ENCODE peak calls at places on chromosomes 7 and 10, in ten cellular contexts. O, I, Q, K, X, G, M, N, R and F are unnamed samples.

GRCh38 chr10:48306265-48306869 is at the start of gene MAPK8:
- DNase-seq in O (peak; percentile 96), I (peak; percentile 79), Q (peak; percentile 90), K (peak; percentile 94), X (peak; percentile 88), G (peak; percentile 97), M (peak; percentile 85), N (peak; percentile 43), R (peak; percentile 95), F (peak; percentile 34)

GRCh38 chr7:32163141-32163806 is 93.1 kb upstream of the PDE1C start:
- DNase-seq in O (no peak), I (peak; percentile 88), Q (no peak), K (peak; percentile 94), X (peak; percentile 87), G (no peak), M (peak; percentile 94), N (peak; percentile 90), R (no peak), F (peak; percentile 89)

GRCh38 chr10:119370046-119370770 is 162.8 kb downstream of the GRK5 start:
- DNase-seq in O (no peak), I (peak; percentile 84), Q (no peak), K (peak; percentile 97), X (peak; percentile 85), G (no peak), M (peak; percentile 92), N (no peak), R (no peak), F (peak; percentile 57)

GRCh38 chr7:2619120-2619519 is 12.7 kb upstream of the TTYH3 start:
- DNase-seq in O (no peak), I (peak; percentile 74), Q (no peak), K (peak; percentile 78), X (no peak), G (no peak), M (no peak), N (no peak), R (no peak), F (no peak)

GRCh38 chr10:27225011-27225590 is 15.5 kb downstream of the ACBD5 start:
- DNase-seq in O (no peak), I (no peak), Q (peak; percentile 27), K (no peak), X (no peak), G (no peak), M (no peak), N (no peak), R (no peak), F (no peak)

GRCh38 chr7:155009570-155010157 is 6.7 kb upstream of the PAXIP1 start:
- DNase-seq in O (no peak), I (peak; percentile 5), Q (peak; percentile 30), K (no peak), X (no peak), G (no peak), M (peak; percentile 22), N (no peak), R (peak; percentile 43), F (no peak)

GRCh38 chr7:75537731-75538130 is 45.6 kb downstream of the SPDYE5 start:
- DNase-seq in O (no peak), I (no peak), Q (no peak), K (no peak), X (no peak), G (peak; percentile 53), M (no peak), N (no peak), R (no peak), F (no peak)

GRCh38 chr10:80503584-80504157 is 34.0 kb upstream of the SH2D4B start:
- DNase-seq in O (no peak), I (no peak), Q (no peak), K (no peak), X (no peak), G (no peak), M (no peak), N (no peak), R (no peak), F (no peak)

DNA sequence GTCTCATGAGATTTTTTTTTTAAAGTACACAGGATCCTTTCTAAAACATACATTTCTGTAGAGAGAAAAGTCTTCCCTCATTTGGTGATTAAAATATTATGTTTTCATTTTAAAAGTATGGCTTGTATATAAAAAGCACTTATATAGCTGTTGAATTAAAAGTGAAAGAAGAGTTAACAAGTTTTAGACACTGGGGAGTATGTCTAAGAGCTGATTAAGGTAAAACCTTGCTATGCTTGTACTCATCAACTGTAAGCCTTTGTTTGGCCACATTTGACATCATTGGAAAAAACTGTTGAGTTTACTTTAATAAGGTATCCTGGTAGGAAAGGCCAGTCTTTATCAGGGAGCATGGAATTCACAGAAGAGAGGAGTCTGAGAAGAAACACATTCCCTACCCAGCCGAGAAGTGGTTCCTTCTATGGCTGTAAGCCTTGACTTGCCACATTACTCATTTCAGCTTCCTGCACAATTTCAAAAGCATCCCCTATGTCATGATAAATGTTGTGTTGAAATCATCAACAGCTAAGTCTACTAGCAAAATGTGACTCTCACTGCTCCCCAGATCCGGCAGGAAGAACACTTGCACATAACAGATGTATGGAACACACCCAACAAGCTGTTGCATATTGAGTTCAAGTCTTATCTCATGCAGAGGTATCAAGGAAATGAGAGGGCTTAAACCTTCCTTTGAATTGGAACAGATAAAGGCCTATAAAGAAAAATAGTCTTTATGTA is 171.8 kb upstream of the CDK1 start:
- DNase-seq in O (no peak), I (peak; percentile 86), Q (no peak), K (peak; percentile 79), X (no peak), G (no peak), M (peak; percentile 6), N (no peak), R (no peak), F (peak; percentile 89)
- H3K4me3 ChIP-seq in O (no peak overlapping the region), I (no peak overlapping the region), Q (no peak overlapping the region), K (peak overlapping the region; percentile 28), X (no peak overlapping the region), G (no peak overlapping the region), M (no peak overlapping the region), N (no peak overlapping the region), R (no peak overlapping the region), F (no peak overlapping the region)

GRCh38 chr7:140230517-140230861 is 53.7 kb upstream of the KDM7A start:
- DNase-seq in O (peak; percentile 67), I (no peak), Q (peak; percentile 82), K (peak; percentile 64), X (no peak), G (peak; percentile 93), M (no peak), N (no peak), R (peak; percentile 71), F (no peak)
- H3K4me3 ChIP-seq in O (peak overlapping the region; percentile 66), I (peak overlapping the region; percentile 58), Q (peak overlapping the region; percentile 73), K (peak overlapping the region; percentile 76), X (peak overlapping the region; percentile 59), G (peak overlapping the region; percentile 36), M (peak overlapping the region; percentile 35), N (peak overlapping the region; percentile 45), R (peak overlapping the region; percentile 25), F (peak overlapping the region; percentile 65)

DNA sequence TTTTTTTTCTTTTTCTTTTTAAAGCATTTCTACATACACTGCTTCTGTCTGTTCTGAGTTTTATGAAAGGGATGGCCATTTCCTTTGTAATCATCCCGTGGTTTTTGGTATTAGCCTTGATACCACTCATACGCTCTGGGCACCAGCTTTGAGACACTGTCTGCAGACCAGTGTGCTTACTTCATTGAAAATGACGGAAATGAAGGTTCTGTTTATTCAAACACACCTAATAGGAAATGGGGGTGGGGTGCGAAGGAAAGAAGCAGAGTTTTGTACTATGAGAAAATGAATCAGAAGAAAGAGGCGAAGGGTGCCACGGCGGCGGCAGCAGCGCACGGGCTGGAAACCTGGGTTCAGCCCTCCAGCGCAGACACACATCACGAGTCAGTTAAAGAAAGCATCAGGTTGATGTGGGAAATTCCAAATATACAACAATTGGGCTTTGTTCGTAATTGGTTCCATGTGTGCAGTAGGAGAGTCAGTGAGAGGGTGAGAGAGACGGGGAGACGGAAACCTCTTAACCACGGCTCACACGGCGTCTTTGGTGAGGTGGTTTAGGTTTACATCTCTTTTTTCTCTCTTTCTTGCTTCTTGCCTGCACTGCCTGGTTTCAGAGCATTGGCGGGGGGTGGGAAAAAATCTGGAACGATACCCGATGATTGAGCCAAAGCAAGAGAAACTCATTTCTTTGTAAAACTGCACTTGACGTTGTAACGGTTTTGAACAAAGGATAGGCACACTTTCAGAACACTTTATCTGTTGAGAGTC is 321.2 kb downstream of the FRMD4A start:
- DNase-seq in O (no peak), I (peak; percentile 84), Q (peak; percentile 58), K (peak; percentile 90), X (no peak), G (peak; percentile 79), M (peak; percentile 47), N (peak; percentile 96), R (peak; percentile 36), F (peak; percentile 59)
- H3K4me3 ChIP-seq in O (peak overlapping the region; percentile 40), I (peak overlapping the region; percentile 53), Q (peak overlapping the region; percentile 42), K (peak overlapping the region; percentile 84), X (peak overlapping the region; percentile 24), G (no peak overlapping the region), M (peak overlapping the region; percentile 1), N (peak overlapping the region; percentile 12), R (no peak overlapping the region), F (peak overlapping the region; percentile 57)

GRCh38 chr10:61898435-61898778 is 3.1 kb upstream of the ARID5B start:
- DNase-seq in O (no peak), I (no peak), Q (no peak), K (no peak), X (no peak), G (no peak), M (no peak), N (no peak), R (no peak), F (no peak)

GRCh38 chr10:61896854-61897661 is 4.4 kb upstream of the ARID5B start:
- DNase-seq in O (peak; percentile 78), I (peak; percentile 89), Q (peak; percentile 45), K (peak; percentile 79), X (peak; percentile 70), G (peak; percentile 91), M (peak; percentile 59), N (no peak), R (peak; percentile 51), F (no peak)

GRCh38 chr10:61899045-61899444 is 2.5 kb upstream of the ARID5B start:
- DNase-seq in O (no peak), I (peak; percentile 69), Q (no peak), K (peak; percentile 87), X (no peak), G (no peak), M (peak; percentile 81), N (no peak), R (no peak), F (no peak)

GRCh38 chr10:61899663-61899996 is 1.9 kb upstream of the ARID5B start:
- DNase-seq in O (no peak), I (no peak), Q (no peak), K (no peak), X (no peak), G (no peak), M (no peak), N (no peak), R (no peak), F (no peak)

DNA sequence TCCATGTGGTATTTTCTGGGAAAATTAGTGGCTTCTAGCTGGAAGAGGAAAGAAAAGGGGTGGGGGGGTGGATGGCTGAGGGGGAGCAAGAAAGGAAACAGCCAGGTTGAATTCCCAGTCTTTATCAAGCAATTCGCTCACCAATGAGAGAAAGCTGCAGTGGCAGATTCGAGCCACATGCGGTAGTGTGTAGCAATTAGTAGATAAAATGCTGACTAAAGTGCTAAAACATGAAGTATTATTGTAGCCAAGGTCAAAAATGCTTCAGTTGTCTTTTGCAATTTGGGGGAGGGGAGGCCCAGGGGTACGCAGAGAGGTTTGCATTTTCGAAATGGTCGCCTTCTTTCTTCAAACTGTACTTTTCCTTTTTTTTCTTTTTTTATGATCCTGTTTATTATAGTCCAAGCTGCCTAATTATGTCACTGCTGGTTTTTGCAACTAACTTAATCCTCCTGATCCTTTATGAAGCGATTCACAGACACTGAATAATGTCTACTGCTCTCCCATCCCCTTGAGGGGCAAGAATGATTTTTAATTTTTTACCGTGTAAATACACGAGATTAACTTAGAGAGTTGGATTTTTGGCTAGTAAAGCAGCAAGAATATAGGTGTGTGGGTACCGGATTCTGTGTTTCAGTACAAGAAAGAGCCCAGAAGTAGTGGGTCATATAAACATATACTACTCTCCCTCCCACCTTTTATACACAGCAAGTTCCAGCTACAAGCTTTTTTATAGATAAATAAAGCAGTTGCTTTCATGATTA is 3.6 kb upstream of the ARID5B start:
- DNase-seq in O (peak; percentile 56), I (peak; percentile 57), Q (no peak), K (peak; percentile 78), X (peak; percentile 80), G (no peak), M (peak; percentile 47), N (no peak), R (no peak), F (no peak)
- H3K4me3 ChIP-seq in O (peak overlapping the region; percentile 53), I (peak overlapping the region; percentile 25), Q (peak overlapping the region; percentile 6), K (peak overlapping the region; percentile 68), X (peak overlapping the region; percentile 54), G (peak overlapping the region; percentile 10), M (peak overlapping the region; percentile 6), N (peak overlapping the region; percentile 32), R (no peak overlapping the region), F (peak overlapping the region; percentile 26)